ENCODE peak calls at places on chromosomes 13 and 19, in seven cellular contexts. D is RPMI7951, V is midbrain, B is iPS-NIHi11, Z is sciatic nerve, A is A172, U is suprapubic skin. J is an unnamed sample.

GRCh38 chr13:51122868-51123267 is 11.8 kb upstream of the C13orf42 start:
- DNase-seq in A (no peak), U (no peak), B (no peak), Z (no peak), D (peak), V (no peak), J (no peak)

GRCh38 chr13:80251403-80251802 is 89.5 kb downstream of the SPRY2 start:
- DNase-seq in D (peak), B (no peak), V (no peak), U (no peak), A (peak), Z (no peak), J (no peak)

GRCh38 chr13:46339035-46339666 is 47.9 kb downstream of the RUBCNL start:
- DNase-seq in U (no peak), Z (peak), A (peak), V (peak), B (no peak), D (peak), J (no peak)

GRCh38 chr19:8355631-8356402 is 8.1 kb upstream of the ANGPTL4 start:
- DNase-seq in Z (no peak), B (no peak), U (peak), D (peak), V (no peak), A (peak), J (no peak)

GRCh38 chr19:39052243-39052746 is 19.9 kb upstream of the FBXO27 start:
- DNase-seq in A (peak), D (peak), U (no peak), V (peak), Z (peak), B (peak), J (peak)

GRCh38 chr13:35789335-35790166 is 313.1 kb upstream of the MAB21L1 start:
- DNase-seq in A (peak), B (peak), V (peak), U (no peak), Z (no peak), D (peak), J (no peak)

GRCh38 chr13:79290595-79291244 is 115.3 kb downstream of the RBM26 start:
- DNase-seq in U (no peak), A (no peak), Z (no peak), D (no peak), B (no peak), V (no peak), J (no peak)

GRCh38 chr13:33229446-33230177 is 55.9 kb downstream of the STARD13 start:
- DNase-seq in V (peak), D (peak), Z (no peak), U (no peak), A (no peak), B (no peak), J (no peak)

GRCh38 chr13:104641309-104641708 is 1575.1 kb upstream of the SLC10A2 start:
- DNase-seq in V (no peak), A (no peak), U (no peak), B (no peak), D (no peak), Z (no peak), J (no peak)

GRCh38 chr19:47195462-47195861 is 35.5 kb downstream of the BBC3 start:
- DNase-seq in V (no peak), A (no peak), Z (no peak), U (no peak), B (no peak), D (no peak), J (no peak)

GRCh38 chr19:4121815-4122214 is 2.1 kb downstream of the MAP2K2 start:
- DNase-seq in Z (no peak), V (no peak), U (no peak), B (no peak), A (no peak), D (no peak), J (no peak)

GRCh38 chr13:71964491-71965108 is 97.6 kb upstream of the DACH1 start:
- DNase-seq in U (no peak), D (peak), B (no peak), Z (no peak), V (no peak), A (peak), J (no peak)

GRCh38 chr13:107680115-107680514 is 535.2 kb downstream of the LIG4 start:
- DNase-seq in B (no peak), Z (no peak), U (no peak), A (no peak), D (no peak), V (no peak), J (no peak)

GRCh38 chr13:88162076-88162702 is 491.0 kb downstream of the SLITRK5 start:
- DNase-seq in B (no peak), A (no peak), V (no peak), U (no peak), Z (no peak), D (no peak), J (no peak)

GRCh38 chr19:11856568-11857264 is 8.2 kb downstream of the ZNF439 start:
- DNase-seq in U (no peak), V (no peak), B (no peak), A (no peak), D (no peak), Z (no peak), J (no peak)

GRCh38 chr19:21581646-21582045 is 76.2 kb downstream of the ZNF429 start:
- DNase-seq in U (no peak), Z (no peak), B (no peak), V (no peak), A (no peak), D (no peak), J (no peak)